ENCODE peak calls at places on chromosomes 16 and 17, in eight cellular contexts. One of them, this sample, is unnamed.

GRCh38 chr16:73040136-73040535 is 7.8 kb downstream of the ZFHX3 start:
- DNase-seq in GM12891: no peak
- DNase-seq in colonic mucosa: no peak
- DNase-seq in non-pigmented ciliary epithelial cell: no peak
- DNase-seq in T-cell: no peak
- DNase-seq in AG09319: no peak
- DNase-seq in hepatocyte: no peak
- DNase-seq in A549: no peak
- DNase-seq in this sample: no peak

GRCh38 chr16:57802635-57803412 is 533 bp upstream of the KIFC3 start:
- DNase-seq in colonic mucosa: no peak
- DNase-seq in AG09319: no peak
- DNase-seq in non-pigmented ciliary epithelial cell: no peak
- DNase-seq in GM12891: no peak
- DNase-seq in A549: peak
- DNase-seq in T-cell: no peak
- DNase-seq in hepatocyte: peak
- DNase-seq in this sample: peak

GRCh38 chr17:65850486-65850885 is 289.0 kb upstream of the AXIN2 start:
- DNase-seq in colonic mucosa: no peak
- DNase-seq in AG09319: no peak
- DNase-seq in hepatocyte: no peak
- DNase-seq in A549: peak
- DNase-seq in non-pigmented ciliary epithelial cell: no peak
- DNase-seq in GM12891: no peak
- DNase-seq in T-cell: no peak
- DNase-seq in this sample: no peak

GRCh38 chr17:17061516-17061915 is 19.3 kb downstream of the MPRIP start:
- DNase-seq in AG09319: no peak
- DNase-seq in hepatocyte: no peak
- DNase-seq in colonic mucosa: no peak
- DNase-seq in T-cell: no peak
- DNase-seq in non-pigmented ciliary epithelial cell: no peak
- DNase-seq in GM12891: no peak
- DNase-seq in A549: no peak
- DNase-seq in this sample: peak

GRCh38 chr16:21565816-21566669 is 33.3 kb upstream of the METTL9 start:
- DNase-seq in AG09319: no peak
- DNase-seq in T-cell: no peak
- DNase-seq in A549: no peak
- DNase-seq in GM12891: no peak
- DNase-seq in colonic mucosa: no peak
- DNase-seq in hepatocyte: peak
- DNase-seq in non-pigmented ciliary epithelial cell: no peak
- DNase-seq in this sample: no peak

GRCh38 chr16:28042856-28043255 is 20.7 kb downstream of the GSG1L start:
- DNase-seq in AG09319: peak
- DNase-seq in A549: no peak
- DNase-seq in T-cell: no peak
- DNase-seq in hepatocyte: no peak
- DNase-seq in colonic mucosa: no peak
- DNase-seq in GM12891: no peak
- DNase-seq in non-pigmented ciliary epithelial cell: no peak
- DNase-seq in this sample: no peak

GRCh38 chr16:68257251-68257905 is 6.9 kb upstream of the SLC7A6 start:
- DNase-seq in T-cell: no peak
- DNase-seq in non-pigmented ciliary epithelial cell: no peak
- DNase-seq in AG09319: no peak
- DNase-seq in hepatocyte: no peak
- DNase-seq in colonic mucosa: peak
- DNase-seq in A549: no peak
- DNase-seq in GM12891: peak
- DNase-seq in this sample: no peak

GRCh38 chr17:37488009-37488604 is 1.6 kb upstream of the DUSP14 start:
- DNase-seq in AG09319: peak
- DNase-seq in A549: peak
- DNase-seq in non-pigmented ciliary epithelial cell: peak
- DNase-seq in hepatocyte: peak
- DNase-seq in T-cell: no peak
- DNase-seq in GM12891: no peak
- DNase-seq in colonic mucosa: no peak
- DNase-seq in this sample: peak

GRCh38 chr16:56861092-56861610 is 3.9 kb upstream of the SLC12A3 start:
- DNase-seq in non-pigmented ciliary epithelial cell: no peak
- DNase-seq in AG09319: no peak
- DNase-seq in GM12891: no peak
- DNase-seq in hepatocyte: peak
- DNase-seq in colonic mucosa: no peak
- DNase-seq in A549: peak
- DNase-seq in T-cell: no peak
- DNase-seq in this sample: peak

GRCh38 chr17:72343911-72344310 is 223.1 kb downstream of the SOX9 start:
- DNase-seq in non-pigmented ciliary epithelial cell: no peak
- DNase-seq in A549: no peak
- DNase-seq in GM12891: no peak
- DNase-seq in T-cell: no peak
- DNase-seq in colonic mucosa: no peak
- DNase-seq in hepatocyte: no peak
- DNase-seq in AG09319: no peak
- DNase-seq in this sample: no peak

GRCh38 chr17:49230636-49231562 is at the start of gene PHOSPHO1:
- DNase-seq in A549: peak
- DNase-seq in T-cell: peak
- DNase-seq in non-pigmented ciliary epithelial cell: no peak
- DNase-seq in AG09319: peak
- DNase-seq in colonic mucosa: peak
- DNase-seq in GM12891: peak
- DNase-seq in hepatocyte: peak
- DNase-seq in this sample: peak

GRCh38 chr16:67676516-67676915 is 9.9 kb downstream of the C16orf86 start:
- DNase-seq in T-cell: no peak
- DNase-seq in GM12891: no peak
- DNase-seq in A549: no peak
- DNase-seq in colonic mucosa: no peak
- DNase-seq in AG09319: no peak
- DNase-seq in hepatocyte: no peak
- DNase-seq in non-pigmented ciliary epithelial cell: no peak
- DNase-seq in this sample: peak

GRCh38 chr17:82396601-82397435 is 21.3 kb upstream of the HEXD start:
- DNase-seq in AG09319: peak
- DNase-seq in hepatocyte: no peak
- DNase-seq in GM12891: no peak
- DNase-seq in colonic mucosa: no peak
- DNase-seq in A549: no peak
- DNase-seq in non-pigmented ciliary epithelial cell: peak
- DNase-seq in T-cell: no peak
- DNase-seq in this sample: no peak

GRCh38 chr16:56450275-56450889 is 750 bp downstream of the NUDT21 start:
- DNase-seq in A549: peak
- DNase-seq in GM12891: no peak
- DNase-seq in non-pigmented ciliary epithelial cell: no peak
- DNase-seq in AG09319: no peak
- DNase-seq in T-cell: no peak
- DNase-seq in colonic mucosa: no peak
- DNase-seq in hepatocyte: peak
- DNase-seq in this sample: no peak

GRCh38 chr17:20948984-20949777 is 93.6 kb downstream of the USP22 start:
- DNase-seq in AG09319: no peak
- DNase-seq in T-cell: no peak
- DNase-seq in hepatocyte: no peak
- DNase-seq in GM12891: no peak
- DNase-seq in non-pigmented ciliary epithelial cell: no peak
- DNase-seq in colonic mucosa: no peak
- DNase-seq in A549: no peak
- DNase-seq in this sample: no peak

GRCh38 chr16:62077998-62078397 is 41.8 kb upstream of the CDH8 start:
- DNase-seq in GM12891: no peak
- DNase-seq in hepatocyte: peak
- DNase-seq in colonic mucosa: no peak
- DNase-seq in A549: peak
- DNase-seq in T-cell: no peak
- DNase-seq in non-pigmented ciliary epithelial cell: no peak
- DNase-seq in AG09319: no peak
- DNase-seq in this sample: peak

GRCh38 chr17:53791551-53791950 is 31.2 kb upstream of the KIF2B start:
- DNase-seq in T-cell: no peak
- DNase-seq in hepatocyte: no peak
- DNase-seq in GM12891: no peak
- DNase-seq in A549: no peak
- DNase-seq in AG09319: no peak
- DNase-seq in colonic mucosa: no peak
- DNase-seq in non-pigmented ciliary epithelial cell: no peak
- DNase-seq in this sample: no peak

GRCh38 chr17:82234211-82235055 is 5.6 kb downstream of the SLC16A3 start:
- DNase-seq in hepatocyte: no peak
- DNase-seq in T-cell: no peak
- DNase-seq in AG09319: no peak
- DNase-seq in GM12891: no peak
- DNase-seq in A549: no peak
- DNase-seq in non-pigmented ciliary epithelial cell: no peak
- DNase-seq in colonic mucosa: no peak
- DNase-seq in this sample: peak

GRCh38 chr17:34579017-34579946 is at the start of gene TMEM132E:
- DNase-seq in colonic mucosa: peak
- DNase-seq in GM12891: peak
- DNase-seq in AG09319: no peak
- DNase-seq in non-pigmented ciliary epithelial cell: no peak
- DNase-seq in A549: peak
- DNase-seq in hepatocyte: peak
- DNase-seq in T-cell: no peak
- DNase-seq in this sample: peak

GRCh38 chr16:26161461-26162180 is 469.9 kb downstream of the HS3ST4 start:
- DNase-seq in hepatocyte: no peak
- DNase-seq in non-pigmented ciliary epithelial cell: no peak
- DNase-seq in A549: no peak
- DNase-seq in GM12891: no peak
- DNase-seq in T-cell: no peak
- DNase-seq in colonic mucosa: no peak
- DNase-seq in AG09319: no peak
- DNase-seq in this sample: no peak

GRCh38 chr17:47831934-47832327 is 461 bp downstream of the LRRC46 start:
- DNase-seq in non-pigmented ciliary epithelial cell: no peak
- DNase-seq in hepatocyte: no peak
- DNase-seq in GM12891: no peak
- DNase-seq in T-cell: no peak
- DNase-seq in A549: no peak
- DNase-seq in colonic mucosa: no peak
- DNase-seq in AG09319: no peak
- DNase-seq in this sample: no peak

GRCh38 chr17:31424944-31425582 is 33.6 kb downstream of the RAB11FIP4 start:
- DNase-seq in T-cell: no peak
- DNase-seq in AG09319: no peak
- DNase-seq in colonic mucosa: no peak
- DNase-seq in non-pigmented ciliary epithelial cell: no peak
- DNase-seq in A549: no peak
- DNase-seq in GM12891: no peak
- DNase-seq in hepatocyte: peak
- DNase-seq in this sample: peak

This sample was measured in islet precursor cell.